ENCODE peak calls at places on chromosomes 4 and X, in nine cellular contexts. J is coronary artery, Q is HCT116, G is body of pancreas, S is fibroblast of lung, H is astrocyte of the spinal cord, V is mammary epithelial cell, I is left ventricle myocardium inferior, U is epithelial cell of esophagus. N is an unnamed sample.

GRCh38 chr4:24949970-24950369 is 37.1 kb upstream of the CCDC149 start:
- DNase-seq in Q (no peak), H (no peak), I (no peak), S (no peak), G (no peak), U (no peak), V (no peak), J (no peak), N (no peak)

GRCh38 chr4:6727081-6727942 is 11.3 kb downstream of the BLOC1S4 start:
- DNase-seq in S (peak; percentile 73), G (no peak), H (peak; percentile 73), I (no peak), J (no peak), U (no peak), Q (no peak), V (no peak), N (no peak)

GRCh38 chrX:112874140-112874539 is 33.5 kb upstream of the AMOT start:
- DNase-seq in U (peak; percentile 2), I (no peak), H (no peak), G (no peak), J (no peak), S (peak; percentile 4), Q (no peak), V (no peak), N (no peak)

GRCh38 chrX:48466696-48467095 is 3.4 kb downstream of the SLC38A5 start:
- DNase-seq in U (no peak), G (peak; percentile 55), Q (no peak), I (no peak), V (no peak), J (no peak), H (no peak), S (no peak), N (no peak)

GRCh38 chr4:166165829-166166420 is 292.9 kb downstream of the TLL1 start:
- DNase-seq in G (peak; percentile 40), I (no peak), J (no peak), U (peak; percentile 79), V (peak; percentile 59), Q (peak; percentile 77), H (peak; percentile 84), S (peak; percentile 66), N (peak; percentile 29)

GRCh38 chr4:158996669-158997074 is 106.2 kb upstream of the RAPGEF2 start:
- DNase-seq in V (peak; percentile 99), J (no peak), I (no peak), U (peak; percentile 98), S (peak; percentile 98), H (peak; percentile 98), G (peak; percentile 16), Q (peak; percentile 93), N (peak; percentile 92)

GRCh38 chr4:108714880-108715279 is 48.0 kb downstream of the ETNPPL start:
- DNase-seq in I (no peak), V (no peak), S (no peak), J (no peak), Q (no peak), H (no peak), G (no peak), U (no peak), N (no peak)

GRCh38 chr4:5710065-5710961 is 688 bp upstream of the EVC start:
- DNase-seq in V (peak; percentile 17), G (no peak), S (peak; percentile 31), Q (no peak), J (no peak), I (no peak), H (peak; percentile 9), U (peak; percentile 19), N (no peak)

GRCh38 chr4:878796-879729 is 53.1 kb downstream of the GAK start:
- DNase-seq in S (no peak), G (no peak), Q (no peak), V (no peak), H (no peak), I (no peak), J (no peak), U (no peak), N (no peak)

GRCh38 chr4:875818-876423 is 50.0 kb upstream of the CPLX1 start:
- DNase-seq in U (no peak), H (no peak), V (no peak), G (no peak), J (no peak), S (no peak), I (no peak), Q (no peak), N (no peak)

GRCh38 chr4:877502-877901 is 51.6 kb upstream of the CPLX1 start:
- DNase-seq in V (no peak), G (no peak), I (no peak), H (no peak), U (no peak), Q (no peak), S (no peak), J (no peak), N (no peak)

GRCh38 chr4:874971-875817 is 49.3 kb upstream of the CPLX1 start:
- DNase-seq in V (no peak), J (no peak), S (no peak), I (no peak), U (no peak), G (no peak), H (no peak), Q (no peak), N (no peak)

GRCh38 chr4:876780-877179 is 50.9 kb upstream of the CPLX1 start:
- DNase-seq in V (no peak), H (no peak), Q (no peak), S (no peak), U (no peak), G (no peak), I (no peak), J (no peak), N (no peak)
- TF ChIP-seq CTCF in V (no peak), H (peak; percentile 33), Q (peak; percentile 19), S (no peak), U (no peak), G (no peak), I (no peak), J (no peak), N (peak; percentile 34)

DNA sequence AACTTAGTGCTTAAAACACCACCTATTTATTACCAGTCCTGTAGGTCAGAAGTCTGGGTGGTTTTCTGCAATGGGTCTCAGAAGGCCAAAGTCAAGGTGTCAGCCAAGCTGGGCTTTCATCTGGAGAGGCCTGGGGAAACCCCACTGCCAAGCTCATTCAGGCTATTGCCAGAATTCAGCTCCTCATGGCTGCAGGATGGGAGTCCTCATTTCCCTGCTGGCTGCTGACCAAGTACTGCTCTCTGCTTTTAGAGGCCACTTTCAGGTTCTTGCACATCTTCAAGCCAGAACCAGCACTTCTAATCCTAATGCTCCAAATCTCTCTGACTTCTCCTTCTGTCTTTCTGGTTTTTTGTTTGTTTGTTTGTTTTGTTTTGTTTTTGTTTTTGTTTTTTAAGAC is 109.3 kb downstream of the BCOR start:
- DNase-seq in V (no peak), J (no peak), S (no peak), Q (no peak), H (no peak), G (no peak), U (no peak), I (no peak), N (no peak)
- H3K4me3 ChIP-seq in V (no peak overlapping the region), J (no peak overlapping the region), S (no peak overlapping the region), Q (no peak overlapping the region), H (no peak overlapping the region), G (no peak overlapping the region), U (no peak overlapping the region), I (no peak overlapping the region), N (no peak overlapping the region)

DNA sequence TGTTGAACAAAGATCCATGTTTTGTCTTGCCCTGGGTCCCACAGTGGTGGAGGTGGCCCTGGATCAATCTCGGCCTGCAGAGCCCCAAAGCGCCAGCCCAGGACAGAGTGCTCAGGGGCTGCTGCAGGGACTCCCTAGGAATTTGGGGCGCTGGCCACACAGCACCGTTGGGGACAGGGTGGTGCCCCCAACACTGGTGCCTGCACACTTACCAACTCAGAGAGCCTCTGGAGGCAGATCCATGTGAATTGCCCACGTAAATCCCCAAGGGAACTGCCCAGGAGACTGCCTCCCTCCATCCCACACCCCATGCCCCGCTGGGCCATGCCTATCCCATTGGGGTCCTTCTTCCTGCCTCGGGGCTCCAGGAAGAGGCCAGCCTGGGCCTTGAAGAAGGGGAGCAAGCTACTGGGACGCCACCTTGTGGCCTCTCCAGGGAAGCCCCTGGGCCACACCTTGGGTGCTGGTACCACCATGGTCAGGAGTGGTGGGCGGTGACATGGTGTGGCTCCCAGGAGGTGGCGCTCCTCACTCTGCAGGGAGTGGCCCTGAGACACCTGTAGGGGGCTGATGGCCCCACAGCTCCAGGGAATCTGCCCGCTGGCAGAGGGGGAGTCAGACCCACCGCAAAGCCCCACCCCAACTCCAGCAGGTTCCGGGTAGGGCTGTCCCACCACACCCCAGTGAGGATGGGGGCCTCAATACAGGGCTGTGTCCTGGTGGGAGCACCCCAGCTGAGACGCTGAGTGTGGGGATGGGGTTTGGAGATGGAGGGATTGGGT is 22.8 kb downstream of the CFAP99 start:
- DNase-seq in U (peak; percentile 56), J (no peak), H (peak; percentile 64), Q (peak; percentile 85), V (peak; percentile 27), S (peak; percentile 42), I (peak; percentile 47), G (peak; percentile 78), N (no peak)
- TF ChIP-seq CTCF in U (peak; percentile 56), J (peak; percentile 28), H (peak; percentile 81), Q (peak; percentile 99), V (peak; percentile 71), S (peak; percentile 58), I (peak; percentile 74), G (peak; percentile 67), N (peak; percentile 87)

GRCh38 chrX:16119353-16120220 is 3.8 kb upstream of the GRPR start:
- DNase-seq in J (no peak), H (no peak), I (no peak), Q (no peak), U (no peak), G (no peak), S (no peak), V (no peak), N (no peak)

GRCh38 chrX:16120431-16120830 is 2.9 kb upstream of the GRPR start:
- DNase-seq in H (no peak), Q (no peak), G (no peak), V (no peak), I (no peak), U (no peak), S (no peak), J (no peak), N (no peak)

GRCh38 chrX:16124201-16124600 is 836 bp downstream of the GRPR start:
- DNase-seq in U (peak; percentile 33), J (no peak), V (no peak), G (peak; percentile 29), I (no peak), S (no peak), H (no peak), Q (no peak), N (no peak)

GRCh38 chrX:16125520-16126149 is 2.3 kb downstream of the GRPR start:
- DNase-seq in S (no peak), U (no peak), Q (no peak), H (no peak), J (no peak), V (no peak), I (no peak), G (peak; percentile 32), N (no peak)

DNA sequence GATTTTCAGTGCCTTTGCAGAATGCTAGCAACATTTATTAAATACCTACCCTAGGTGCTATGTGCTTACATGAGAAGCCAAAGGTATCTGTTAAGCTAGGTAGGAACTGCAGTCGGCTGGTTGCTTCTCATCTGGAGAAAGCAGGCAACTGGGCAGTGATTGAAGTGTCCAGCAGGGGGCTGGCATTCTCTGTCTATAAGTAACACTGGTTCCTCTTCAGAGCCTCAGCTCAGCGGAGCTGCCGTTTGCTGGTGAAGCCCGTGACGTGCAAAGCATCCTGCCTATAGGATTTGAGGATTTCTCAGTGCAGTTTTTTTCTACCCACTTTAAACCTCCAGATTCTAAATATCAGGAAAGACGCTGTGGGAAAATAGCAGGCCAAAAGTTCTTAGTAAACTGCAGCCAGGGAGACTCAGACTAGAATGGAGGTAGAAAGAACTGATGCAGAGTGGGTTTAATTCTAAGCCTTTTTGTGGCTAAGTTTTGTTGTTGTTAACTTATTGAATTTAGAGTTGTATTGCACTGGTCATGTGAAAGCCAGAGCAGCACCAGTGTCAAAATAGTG is at the start of gene GRPR:
- DNase-seq in I (peak; percentile 55), H (peak; percentile 87), S (peak; percentile 86), U (peak; percentile 79), G (peak; percentile 93), Q (peak; percentile 74), J (no peak), V (peak; percentile 80), N (peak; percentile 6)
- H3K4me3 ChIP-seq in I (no peak within 1 kb of the TSS), H (no peak within 1 kb of the TSS), S (no peak within 1 kb of the TSS), U (no peak within 1 kb of the TSS), G (no peak within 1 kb of the TSS), Q (no peak within 1 kb of the TSS), J (no peak within 1 kb of the TSS), V (no peak within 1 kb of the TSS), N (no peak within 1 kb of the TSS)

N was measured in epithelial cell of proximal tubule.